ENCODE peak calls at places on chromosomes 13 and 19, in five cellular contexts. F is keratinocyte, I is neuronal stem cell, Z is OCI-LY7, T is HCT116. B is an unnamed sample.

GRCh38 chr19:6412111-6412999 is 12.3 kb downstream of the KHSRP start:
- DNase-seq in Z (peak; percentile 60), F (no peak), T (peak; percentile 31), I (no peak), B (no peak)

GRCh38 chr19:8641908-8642547 is 11.6 kb downstream of the NFILZ start:
- DNase-seq in Z (peak; percentile 25), T (peak; percentile 51), F (no peak), I (no peak), B (peak; percentile 32)

GRCh38 chr19:53908933-53909415 is at the start of gene CACNG7:
- DNase-seq in Z (no peak), I (peak; percentile 57), T (no peak), F (no peak), B (no peak)

GRCh38 chr19:48102870-48103751 is 7.5 kb downstream of the PLA2G4C start:
- DNase-seq in T (peak; percentile 75), F (no peak), I (peak; percentile 56), Z (peak; percentile 49), B (peak; percentile 66)

GRCh38 chr19:15448778-15449619 is 757 bp downstream of the WIZ start:
- DNase-seq in I (no peak), T (no peak), Z (peak; percentile 27), F (no peak), B (no peak)

GRCh38 chr19:49876422-49877019 is 634 bp downstream of the AKT1S1 start:
- DNase-seq in F (peak; percentile 90), T (peak; percentile 98), Z (peak; percentile 99), I (peak; percentile 98), B (peak; percentile 97)

GRCh38 chr13:50693755-50694154 is 149.7 kb downstream of the DLEU7 start:
- DNase-seq in Z (no peak), F (no peak), T (no peak), I (no peak), B (no peak)

GRCh38 chr19:48913114-48913513 is 13.0 kb downstream of the NUCB1 start:
- DNase-seq in Z (peak; percentile 63), T (no peak), F (no peak), I (no peak), B (no peak)

GRCh38 chr19:57888494-57889231 is at the start of gene ZNF814:
- DNase-seq in T (no peak), Z (peak; percentile 92), F (peak; percentile 40), I (peak; percentile 86), B (peak; percentile 74)

GRCh38 chr13:38804536-38804935 is 117.7 kb downstream of the FREM2 start:
- DNase-seq in T (no peak), Z (no peak), F (no peak), I (no peak), B (peak; percentile 82)

GRCh38 chr19:38470788-38471480 is 37.4 kb downstream of the RYR1 start:
- DNase-seq in I (no peak), T (no peak), Z (no peak), F (no peak), B (no peak)

GRCh38 chr19:48458016-48458415 is 2.6 kb downstream of the KCNJ14 start:
- DNase-seq in Z (no peak), T (no peak), F (no peak), I (no peak), B (no peak)

GRCh38 chr13:48235814-48236135 is 2.8 kb downstream of the ITM2B start:
- DNase-seq in I (no peak), T (no peak), F (no peak), Z (no peak), B (no peak)

GRCh38 chr13:41365636-41366035 is 54.6 kb downstream of the NAA16 start:
- DNase-seq in T (no peak), I (no peak), F (no peak), Z (no peak), B (no peak)

GRCh38 chr13:50677687-50678463 is 165.6 kb downstream of the DLEU7 start:
- DNase-seq in Z (no peak), T (no peak), F (no peak), I (no peak), B (peak; percentile 47)

GRCh38 chr13:82657471-82657870 is 1224.8 kb downstream of the SLITRK1 start:
- DNase-seq in F (no peak), T (no peak), I (no peak), Z (no peak), B (no peak)

GRCh38 chr19:56639217-56639616 is 3.7 kb upstream of the SMIM17 start:
- DNase-seq in I (peak; percentile 53), T (no peak), Z (peak; percentile 28), F (no peak), B (no peak)

GRCh38 chr19:6007866-6008265 is 29.9 kb upstream of the RANBP3 start:
- DNase-seq in I (no peak), F (no peak), Z (no peak), T (no peak), B (no peak)

GRCh38 chr19:530133-531008 is 1.2 kb upstream of the CDC34 start:
- DNase-seq in Z (no peak), I (no peak), T (no peak), F (no peak), B (no peak)
- H3K4me2 ChIP-seq in Z (peak overlapping the region; percentile 45), I (peak overlapping the region; percentile 86), T (peak overlapping the region; percentile 87), F (peak overlapping the region; percentile 80), B (peak overlapping the region; percentile 97)

GRCh38 chr19:3136684-3137055 is 837 bp downstream of the GNA15 start:
- DNase-seq in F (peak; percentile 83), Z (no peak), I (no peak), T (no peak), B (peak; percentile 85)

GRCh38 chr19:3131168-3131567 is 4.7 kb upstream of the GNA15 start:
- DNase-seq in I (no peak), T (no peak), F (no peak), Z (no peak), B (no peak)

GRCh38 chr19:3133793-3134116 is 2.1 kb upstream of the GNA15 start:
- DNase-seq in T (no peak), F (no peak), I (no peak), Z (no peak), B (no peak)

GRCh38 chr19:3135961-3136683 is at the start of gene GNA15:
- DNase-seq in I (no peak), Z (no peak), T (no peak), F (peak; percentile 67), B (peak; percentile 83)

DNA sequence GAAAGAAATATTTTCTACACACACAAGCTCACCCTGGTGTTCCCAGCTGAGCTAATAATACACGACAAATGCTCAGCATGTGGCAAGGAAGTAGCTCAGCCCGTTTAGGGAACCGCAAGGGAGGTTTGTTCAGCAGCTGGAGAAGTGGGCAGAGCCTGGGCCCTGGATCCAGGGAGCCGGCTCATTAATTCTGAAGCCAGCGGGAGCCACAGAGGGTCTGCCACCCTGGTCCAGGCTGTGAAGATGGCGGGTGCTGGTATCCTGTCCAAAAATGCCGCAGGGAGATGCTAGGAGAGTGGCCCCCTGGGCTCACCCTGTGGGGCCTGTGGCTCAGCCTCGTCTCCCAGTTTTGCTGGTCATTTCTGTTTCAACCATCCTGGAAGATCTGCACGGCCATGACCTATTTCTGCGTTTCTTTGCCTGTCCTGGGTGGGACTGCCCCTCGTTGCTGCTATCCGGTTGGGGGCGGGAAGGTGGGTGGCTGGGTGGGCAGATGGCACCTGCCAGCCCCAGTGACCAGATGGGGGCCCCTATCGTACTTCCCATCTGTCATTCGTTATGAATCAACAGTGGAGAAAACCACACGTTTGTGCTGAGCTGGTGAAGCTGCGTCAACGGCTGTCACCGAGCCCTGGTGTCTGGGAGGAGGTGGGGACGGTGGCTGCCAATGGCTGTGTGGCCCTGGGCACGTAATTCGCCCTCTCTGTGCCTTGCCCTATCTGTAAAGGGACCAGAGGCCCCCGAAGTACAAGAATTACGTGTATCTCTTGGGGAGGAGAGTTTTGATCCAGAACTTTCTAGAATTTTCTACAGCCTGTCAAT is 2.7 kb upstream of the GNA15 start:
- DNase-seq in T (no peak), I (no peak), Z (no peak), F (no peak), B (no peak)
- H3K4me2 ChIP-seq in T (no peak overlapping the region), I (no peak overlapping the region), Z (no peak overlapping the region), F (no peak overlapping the region), B (no peak overlapping the region)

DNA sequence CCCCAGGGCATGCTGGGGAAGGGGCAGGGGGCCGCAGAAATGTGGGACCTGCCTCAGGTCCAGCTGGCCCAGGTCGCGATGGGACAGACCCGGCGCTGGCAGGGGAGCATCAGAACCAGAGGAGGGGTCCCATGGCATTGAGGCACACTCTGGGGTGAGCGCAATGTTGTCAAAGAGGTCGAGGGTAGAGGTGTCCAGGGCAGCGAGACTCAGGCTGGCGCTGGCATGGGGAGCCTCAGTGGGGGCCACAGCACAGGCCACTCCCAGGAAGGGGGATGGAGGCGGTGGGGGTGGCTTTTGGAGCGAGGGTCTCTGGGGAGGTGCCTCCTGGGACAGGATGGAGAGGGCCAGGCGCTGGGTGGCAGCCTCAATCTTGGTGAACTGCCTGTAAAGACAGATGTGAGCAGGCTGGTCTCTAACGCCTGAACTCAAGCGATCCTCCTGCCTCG is 944 bp downstream of the C19orf85 start:
- DNase-seq in Z (no peak), F (no peak), I (no peak), T (no peak), B (no peak)
- H3K4me2 ChIP-seq in Z (no peak overlapping the region), F (no peak overlapping the region), I (no peak overlapping the region), T (no peak overlapping the region), B (no peak overlapping the region)

GRCh38 chr13:112928020-112928931 is 40.7 kb upstream of the MCF2L start:
- DNase-seq in T (no peak), I (no peak), Z (no peak), F (no peak), B (no peak)

GRCh38 chr13:112928958-112929777 is 39.8 kb upstream of the MCF2L start:
- DNase-seq in T (no peak), Z (no peak), F (no peak), I (no peak), B (no peak)

GRCh38 chr13:112930192-112930591 is 38.8 kb upstream of the MCF2L start:
- DNase-seq in T (no peak), I (no peak), Z (no peak), F (no peak), B (no peak)

GRCh38 chr13:112931028-112931934 is 37.7 kb upstream of the MCF2L start:
- DNase-seq in T (peak; percentile 46), Z (no peak), I (no peak), F (no peak), B (peak; percentile 59)

GRCh38 chr13:112929778-112930055 is 39.3 kb upstream of the MCF2L start:
- DNase-seq in T (no peak), F (no peak), I (no peak), Z (no peak), B (no peak)
- H3K4me2 ChIP-seq in T (no peak overlapping the region), F (no peak overlapping the region), I (no peak overlapping the region), Z (no peak overlapping the region), B (no peak overlapping the region)

DNA sequence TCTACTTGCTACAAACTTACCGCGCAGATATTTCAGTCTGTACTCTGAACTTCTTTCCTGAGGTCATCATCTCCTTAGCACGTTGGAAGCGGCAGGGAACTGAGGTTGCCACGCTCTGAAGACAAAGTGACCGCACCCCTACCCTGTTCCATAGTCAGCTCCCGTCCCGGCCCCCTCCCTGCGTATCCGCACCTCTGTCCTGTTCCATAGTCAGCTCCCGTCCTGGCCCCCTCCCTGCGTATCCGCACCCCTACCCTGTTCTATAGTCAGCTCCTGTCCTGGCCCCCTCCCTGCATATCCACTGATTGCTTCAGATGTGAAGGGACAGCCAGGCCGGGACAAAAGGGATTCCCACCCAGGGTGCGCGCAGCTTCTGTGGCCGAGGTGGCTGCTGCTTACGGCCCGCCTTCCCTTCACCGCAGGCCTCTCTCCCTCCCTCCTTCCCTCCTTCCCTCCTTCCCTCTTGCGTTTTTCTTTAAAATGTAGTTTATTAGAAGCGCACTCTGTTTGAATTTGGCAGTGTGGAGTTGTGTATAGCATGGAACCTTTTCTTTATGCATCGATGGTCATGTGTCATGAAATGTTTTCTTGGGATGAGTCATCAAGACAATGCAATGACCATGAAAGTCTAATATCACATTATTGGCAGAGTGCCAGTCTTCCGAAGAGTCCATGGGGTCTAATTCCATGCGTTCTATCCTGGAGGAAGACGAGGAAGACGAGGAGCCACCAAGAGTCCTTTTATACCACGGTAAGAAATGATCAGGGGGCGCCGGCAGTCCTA is 21.9 kb upstream of the NDUFS7 start:
- DNase-seq in Z (no peak), I (no peak), F (no peak), T (no peak), B (no peak)
- H3K4me2 ChIP-seq in Z (no peak overlapping the region), I (peak overlapping the region; percentile 12), F (peak overlapping the region; percentile 69), T (no peak overlapping the region), B (peak overlapping the region; percentile 72)

GRCh38 chr13:55437162-55437561 is 1703.6 kb upstream of the PRR20A start:
- DNase-seq in T (no peak), F (no peak), I (peak; percentile 35), Z (no peak), B (no peak)
- H3K4me2 ChIP-seq in T (no peak overlapping the region), F (no peak overlapping the region), I (peak overlapping the region; percentile 11), Z (no peak overlapping the region), B (no peak overlapping the region)

B was measured in mammary epithelial cell.